ENCODE peak calls at places on chromosomes 13 and 19, in nine cellular contexts. C is activated CD4-positive, alpha-beta T cell treated with anti-CD3 and anti-CD28 coated beads, Interleukin-2, amount 50 U/mL, for 1 hour; B is stimulated activated CD4-positive, alpha-beta T cell treated with anti-CD3 and anti-CD28 coated beads, Interleukin-2, amount 100 ng/mL, for 24 hours; U is pancreas; E is DMS53; Q is stromal cell of bone marrow; R is cardiac fibroblast; N is RPMI7951; S is midbrain. M is an unnamed sample.

GRCh38 chr19:18776736-18777135 is 14.4 kb downstream of the COMP start:
- DNase-seq in N (peak), B (no peak), U (no peak), C (no peak), S (no peak), Q (no peak), E (no peak), R (no peak), M (no peak)

GRCh38 chr13:41700790-41701310 is 243.5 kb downstream of the RGCC start:
- DNase-seq in B (no peak), Q (peak), S (no peak), U (no peak), C (no peak), E (no peak), N (peak), R (peak), M (peak)

GRCh38 chr19:6109947-6110346 is 353 bp downstream of the RFX2 start:
- DNase-seq in C (no peak), S (no peak), R (no peak), B (peak), U (no peak), N (no peak), Q (no peak), E (no peak), M (no peak)

GRCh38 chr13:50080856-50081105 is 65.5 kb downstream of the KCNRG start:
- DNase-seq in S (no peak), B (no peak), C (no peak), N (no peak), R (peak), E (no peak), Q (no peak), U (no peak), M (no peak)

GRCh38 chr19:38228491-38229439 is 4.7 kb upstream of the DPF1 start:
- DNase-seq in E (peak), B (no peak), N (no peak), Q (no peak), R (no peak), S (peak), C (no peak), U (peak), M (no peak)

GRCh38 chr19:3543150-3544053 is 4.4 kb downstream of the TEKTIP1 start:
- DNase-seq in S (peak), N (no peak), U (peak), R (no peak), E (no peak), Q (no peak), C (no peak), B (no peak), M (peak)

GRCh38 chr13:102045713-102046112 is 356.1 kb downstream of the FGF14 start:
- DNase-seq in B (no peak), C (no peak), E (no peak), R (no peak), Q (no peak), N (no peak), U (no peak), S (no peak), M (no peak)

GRCh38 chr19:56245062-56245740 is 27.3 kb upstream of the EDDM13 start:
- DNase-seq in Q (peak), E (no peak), N (peak), R (no peak), U (no peak), C (no peak), B (no peak), S (no peak), M (peak)

GRCh38 chr19:13637664-13638063 is 126.7 kb upstream of the MRI1 start:
- DNase-seq in Q (no peak), R (no peak), B (no peak), S (no peak), C (no peak), U (no peak), N (peak), E (peak), M (no peak)

GRCh38 chr13:113743366-113744195 is 15.4 kb upstream of the TMEM255B start:
- DNase-seq in R (no peak), U (no peak), S (no peak), Q (no peak), C (no peak), E (no peak), B (no peak), N (no peak), M (no peak)

GRCh38 chr19:15417699-15418098 is 1.1 kb downstream of the AKAP8L start:
- DNase-seq in C (no peak), R (peak), B (no peak), S (no peak), N (peak), U (no peak), E (no peak), Q (no peak), M (no peak)

GRCh38 chr19:11019262-11019661 is 58.4 kb downstream of the SMARCA4 start:
- DNase-seq in Q (no peak), S (no peak), U (no peak), E (no peak), C (no peak), R (no peak), N (no peak), B (no peak), M (no peak)

GRCh38 chr13:67515895-67516294 is 285.8 kb upstream of the PCDH9 start:
- DNase-seq in E (peak), S (no peak), R (peak), U (no peak), B (no peak), C (no peak), Q (peak), N (no peak), M (peak)

M was measured in myocyte.